ENCODE peak calls at places on chromosomes 5 and 9, in eight cellular contexts. H is CD4-positive, CD25-positive, alpha-beta regulatory T cell; L is spleen; Z is A549; O is CD8-positive, alpha-beta memory T cell; F is aorta; P is OCI-LY7; B is Peyer's patch. X is an unnamed sample. For H3K4me1, the result is how much of the 10 kb centered on the place peaks cover.

GRCh38 chr9:35051069-35051967 is 21.1 kb downstream of the VCP start:
- DNase-seq in P (peak), F (no peak), O (no peak), B (peak), Z (peak), H (peak), L (no peak), X (peak)

GRCh38 chr5:27325513-27325912 is 287.1 kb upstream of the CDH9 start:
- DNase-seq in L (no peak), O (no peak), F (no peak), P (no peak), H (no peak), B (no peak), Z (no peak), X (no peak)

GRCh38 chr5:32021771-32022170 is 152.3 kb downstream of the GOLPH3 start:
- DNase-seq in Z (no peak), P (no peak), B (no peak), H (no peak), O (no peak), L (peak), F (no peak), X (no peak)

GRCh38 chr9:4277531-4277991 is 22.3 kb downstream of the GLIS3 start:
- DNase-seq in O (no peak), L (no peak), Z (peak), P (no peak), F (no peak), H (no peak), B (no peak), X (no peak)

GRCh38 chr9:21919377-21920362 is 74.5 kb downstream of the CDKN2A start:
- DNase-seq in O (no peak), L (no peak), H (peak), B (no peak), P (peak), Z (no peak), F (no peak), X (peak)

GRCh38 chr9:134049236-134049635 is 18.6 kb downstream of the BRD3 start:
- DNase-seq in F (no peak), L (no peak), B (no peak), H (no peak), P (no peak), O (no peak), Z (no peak), X (no peak)

GRCh38 chr5:132476853-132477729 is 13.5 kb downstream of the IRF1 start:
- DNase-seq in H (no peak), P (no peak), B (peak), L (peak), F (no peak), O (peak), Z (no peak), X (no peak)

GRCh38 chr9:97557606-97558095 is 56.2 kb downstream of the TMOD1 start:
- DNase-seq in L (peak), Z (no peak), B (peak), P (no peak), H (no peak), F (peak), O (no peak), X (no peak)

GRCh38 chr9:1876891-1877496 is 138.2 kb upstream of the SMARCA2 start:
- DNase-seq in Z (no peak), P (no peak), L (no peak), H (no peak), F (no peak), B (no peak), O (no peak), X (no peak)

GRCh38 chr5:99940540-99940939 is 594.6 kb upstream of the FAM174A start:
- DNase-seq in O (no peak), P (no peak), L (no peak), F (no peak), B (no peak), Z (no peak), H (no peak), X (no peak)

GRCh38 chr5:99936911-99937310 is 598.3 kb upstream of the FAM174A start:
- DNase-seq in B (no peak), H (no peak), Z (no peak), P (no peak), F (no peak), O (no peak), L (no peak), X (no peak)
- H3K27ac ChIP-seq in B (no peak), H (no peak), Z (no peak), P (no peak), F (no peak), O (no peak), L (no peak), X (no peak)

GRCh38 chr9:87588339-87588738 is 90.7 kb downstream of the DAPK1 start:
- DNase-seq in H (no peak), L (no peak), O (no peak), F (no peak), Z (no peak), P (no peak), B (no peak), X (no peak)
- H3K4me1 ChIP-seq in H (under half), L (under half), O (under half), F (under half), Z (under half), P (under half), B (under half), X (under half)

DNA sequence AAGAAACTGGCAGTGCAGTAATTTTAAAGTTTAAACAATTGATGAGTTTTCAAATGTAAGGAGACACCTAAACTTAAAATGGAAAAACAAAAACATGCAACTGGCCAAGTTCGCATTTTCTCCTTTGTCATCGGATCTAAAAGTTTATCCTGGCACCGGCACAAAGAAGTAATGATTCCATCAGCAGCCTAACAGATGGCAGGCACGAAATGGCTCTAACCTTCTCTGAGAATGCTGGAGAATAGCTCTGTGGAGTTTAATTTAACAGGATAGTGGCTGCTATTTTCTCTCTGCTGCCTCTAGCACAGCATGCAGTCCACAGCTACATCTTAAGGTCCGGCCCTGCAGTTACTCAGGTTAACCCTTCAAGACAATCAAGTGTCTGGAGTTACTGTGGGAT is 82.2 kb downstream of the PRELID2 start:
- DNase-seq in H (no peak), B (no peak), P (no peak), F (no peak), L (no peak), Z (no peak), O (no peak), X (no peak)
- H3K27ac ChIP-seq in H (no peak), B (no peak), P (no peak), F (no peak), L (no peak), Z (no peak), O (no peak), X (no peak)

GRCh38 chr9:33159760-33160127 is 7.4 kb downstream of the B4GALT1 start:
- DNase-seq in P (peak), B (peak), O (peak), Z (peak), H (peak), L (peak), F (peak), X (peak)

GRCh38 chr9:33157960-33158359 is 9.2 kb downstream of the B4GALT1 start:
- DNase-seq in H (no peak), O (no peak), B (no peak), L (no peak), F (no peak), P (no peak), Z (no peak), X (no peak)

GRCh38 chr9:33161011-33161588 is 6.0 kb downstream of the B4GALT1 start:
- DNase-seq in O (peak), H (no peak), L (peak), B (peak), Z (peak), F (peak), P (no peak), X (peak)

GRCh38 chr9:33159058-33159759 is 7.9 kb downstream of the B4GALT1 start:
- DNase-seq in L (peak), F (peak), Z (peak), B (peak), P (peak), H (peak), O (no peak), X (peak)

GRCh38 chr9:33158555-33159057 is 8.5 kb downstream of the B4GALT1 start:
- DNase-seq in L (no peak), H (no peak), P (peak), F (no peak), B (no peak), Z (no peak), O (no peak), X (no peak)
- H3K4me1 ChIP-seq in L (half or more), H (half or more), P (half or more), F (under half), B (half or more), Z (half or more), O (half or more), X (half or more)

GRCh38 chr5:127962491-127962890 is 121.1 kb upstream of the SLC12A2 start:
- DNase-seq in B (no peak), O (no peak), P (no peak), H (no peak), F (no peak), Z (no peak), L (no peak), X (no peak)
- H3K27ac ChIP-seq in B (no peak), O (no peak), P (no peak), H (no peak), F (no peak), Z (no peak), L (no peak), X (no peak)

GRCh38 chr5:65061974-65062353 is 293.2 kb downstream of the CWC27 start:
- DNase-seq in B (no peak), H (no peak), O (no peak), Z (no peak), P (peak), L (no peak), F (no peak), X (no peak)
- H3K4me1 ChIP-seq in B (under half), H (under half), O (under half), Z (under half), P (half or more), L (under half), F (under half), X (under half)

GRCh38 chr5:65647941-65648340 is 23.1 kb downstream of the SHLD3 start:
- DNase-seq in F (no peak), H (no peak), O (no peak), Z (no peak), L (no peak), B (no peak), P (no peak), X (no peak)
- H3K27ac ChIP-seq in F (no peak), H (no peak), O (no peak), Z (no peak), L (no peak), B (no peak), P (no peak), X (no peak)

GRCh38 chr5:150516011-150516410 is 8.1 kb downstream of the NDST1 start:
- DNase-seq in F (peak), P (no peak), L (no peak), B (no peak), H (no peak), Z (peak), O (no peak), X (no peak)
- H3K4me1 ChIP-seq in F (under half), P (under half), L (under half), B (under half), H (under half), Z (half or more), O (under half), X (half or more)

X was measured in PC-9.